ENCODE peak calls at places on chromosomes 2 and 18, in four cellular contexts. O, Z, H and W are unnamed samples.

GRCh38 chr2:221641181-221641871 is 69.2 kb upstream of the EPHA4 start:
- DNase-seq in O (no peak), Z (no peak), H (no peak), W (no peak)

GRCh38 chr2:54866868-54867267 is 143.4 kb downstream of the EML6 start:
- DNase-seq in O (no peak), Z (no peak), H (no peak), W (no peak)

GRCh38 chr2:38615237-38615636 is 12.5 kb upstream of the HNRNPLL start:
- DNase-seq in O (peak), Z (no peak), H (no peak), W (no peak)

GRCh38 chr18:40159141-40160017 is 1795.7 kb upstream of the PIK3C3 start:
- DNase-seq in O (no peak), Z (no peak), H (peak), W (peak)

GRCh38 chr2:24970483-24971299 is 1.1 kb downstream of the DNAJC27 start:
- DNase-seq in O (no peak), Z (no peak), H (peak), W (no peak)

GRCh38 chr2:55056024-55056521 is 5.8 kb upstream of the RTN4 start:
- DNase-seq in O (peak), Z (no peak), H (no peak), W (peak)

GRCh38 chr2:165877565-165878550 is 75.7 kb downstream of the TTC21B start:
- DNase-seq in O (no peak), Z (no peak), H (no peak), W (no peak)

GRCh38 chr2:54678719-54679118 is 44.7 kb upstream of the EML6 start:
- DNase-seq in O (no peak), Z (no peak), H (no peak), W (no peak)

GRCh38 chr2:24543252-24543651 is 52.2 kb downstream of the NCOA1 start:
- DNase-seq in O (no peak), Z (no peak), H (no peak), W (no peak)

GRCh38 chr2:176104338-176105077 is 2.6 kb upstream of the HOXD11 start:
- DNase-seq in O (no peak), Z (no peak), H (no peak), W (no peak)

GRCh38 chr2:138766464-138766863 is 13.7 kb downstream of the NXPH2 start:
- DNase-seq in O (no peak), Z (no peak), H (no peak), W (no peak)

GRCh38 chr2:58156780-58157179 is 84.3 kb downstream of the FANCL start:
- DNase-seq in O (no peak), Z (no peak), H (no peak), W (no peak)

GRCh38 chr2:193929131-193929530 is 1727.9 kb upstream of the SLC39A10 start:
- DNase-seq in O (no peak), Z (no peak), H (no peak), W (no peak)

GRCh38 chr18:60534539-60534938 is 162.0 kb upstream of the MC4R start:
- DNase-seq in O (no peak), Z (no peak), H (no peak), W (no peak)

GRCh38 chr2:220556658-220557057 is 929.2 kb downstream of the SLC4A3 start:
- DNase-seq in O (no peak), Z (no peak), H (no peak), W (no peak)

GRCh38 chr18:78642561-78643398 is 336.8 kb upstream of the SALL3 start:
- DNase-seq in O (no peak), Z (no peak), H (no peak), W (no peak)

GRCh38 chr18:42053188-42053781 is 98.3 kb downstream of the PIK3C3 start:
- DNase-seq in O (peak), Z (no peak), H (peak), W (peak)

GRCh38 chr2:189517847-189518535 is 62.6 kb downstream of the SLC40A1 start:
- DNase-seq in O (no peak), Z (no peak), H (no peak), W (no peak)

GRCh38 chr2:226873051-226873620 is 37.3 kb downstream of the RHBDD1 start:
- DNase-seq in O (no peak), Z (no peak), H (no peak), W (no peak)

GRCh38 chr2:16507655-16508054 is 158.0 kb downstream of the CYRIA start:
- DNase-seq in O (no peak), Z (no peak), H (no peak), W (no peak)

GRCh38 chr2:44939074-44940052 is 2.1 kb upstream of the SIX3 start:
- DNase-seq in O (no peak), Z (no peak), H (no peak), W (no peak)

GRCh38 chr2:239279508-239280295 is 121.1 kb downstream of the HDAC4 start:
- DNase-seq in O (no peak), Z (no peak), H (no peak), W (no peak)

GRCh38 chr2:169507698-169508097 is 1.8 kb upstream of the KLHL41 start:
- DNase-seq in O (no peak), Z (no peak), H (peak), W (no peak)

GRCh38 chr18:22563098-22563707 is 145.5 kb upstream of the CTAGE1 start:
- DNase-seq in O (peak), Z (no peak), H (peak), W (peak)

GRCh38 chr2:191544511-191545062 is 133.3 kb upstream of the NABP1 start:
- DNase-seq in O (no peak), Z (no peak), H (no peak), W (no peak)

GRCh38 chr2:17576802-17577201 is 36.3 kb downstream of the VSNL1 start:
- DNase-seq in O (no peak), Z (no peak), H (peak), W (no peak)

GRCh38 chr2:140085674-140086073 is 1305.5 kb upstream of the NXPH2 start:
- DNase-seq in O (no peak), Z (no peak), H (no peak), W (no peak)

GRCh38 chr2:212299943-212300342 is 238.7 kb downstream of the ERBB4 start:
- DNase-seq in O (no peak), Z (no peak), H (no peak), W (no peak)

GRCh38 chr2:240310201-240310600 is 125.3 kb upstream of the GPC1 start:
- DNase-seq in O (no peak), Z (no peak), H (no peak), W (no peak)

GRCh38 chr2:147082850-147083522 is 761.8 kb upstream of the ACVR2A start:
- DNase-seq in O (peak), Z (peak), H (peak), W (peak)

GRCh38 chr18:58087928-58088722 is 44.1 kb downstream of the NEDD4L start:
- DNase-seq in O (peak), Z (no peak), H (no peak), W (no peak)

GRCh38 chr2:202032841-202033316 is 776 bp upstream of the FZD7 start:
- DNase-seq in O (peak), Z (no peak), H (no peak), W (peak)

GRCh38 chr2:235799281-235799680 is 305.4 kb downstream of the AGAP1 start:
- DNase-seq in O (no peak), Z (no peak), H (no peak), W (no peak)

GRCh38 chr18:13423352-13423751 is 204.8 kb downstream of the LDLRAD4 start:
- DNase-seq in O (no peak), Z (no peak), H (no peak), W (no peak)

GRCh38 chr2:14988600-14988999 is 356.1 kb downstream of the LRATD1 start:
- DNase-seq in O (no peak), Z (no peak), H (no peak), W (no peak)

GRCh38 chr18:45208164-45208563 is 407.1 kb upstream of the SLC14A2 start:
- DNase-seq in O (no peak), Z (no peak), H (no peak), W (no peak)

GRCh38 chr2:232502513-232502900 is 14.9 kb upstream of the ECEL1 start:
- DNase-seq in O (no peak), Z (no peak), H (no peak), W (no peak)

GRCh38 chr2:135055182-135055786 is 3.2 kb downstream of the RAB3GAP1 start:
- DNase-seq in O (no peak), Z (no peak), H (no peak), W (no peak)

DNA sequence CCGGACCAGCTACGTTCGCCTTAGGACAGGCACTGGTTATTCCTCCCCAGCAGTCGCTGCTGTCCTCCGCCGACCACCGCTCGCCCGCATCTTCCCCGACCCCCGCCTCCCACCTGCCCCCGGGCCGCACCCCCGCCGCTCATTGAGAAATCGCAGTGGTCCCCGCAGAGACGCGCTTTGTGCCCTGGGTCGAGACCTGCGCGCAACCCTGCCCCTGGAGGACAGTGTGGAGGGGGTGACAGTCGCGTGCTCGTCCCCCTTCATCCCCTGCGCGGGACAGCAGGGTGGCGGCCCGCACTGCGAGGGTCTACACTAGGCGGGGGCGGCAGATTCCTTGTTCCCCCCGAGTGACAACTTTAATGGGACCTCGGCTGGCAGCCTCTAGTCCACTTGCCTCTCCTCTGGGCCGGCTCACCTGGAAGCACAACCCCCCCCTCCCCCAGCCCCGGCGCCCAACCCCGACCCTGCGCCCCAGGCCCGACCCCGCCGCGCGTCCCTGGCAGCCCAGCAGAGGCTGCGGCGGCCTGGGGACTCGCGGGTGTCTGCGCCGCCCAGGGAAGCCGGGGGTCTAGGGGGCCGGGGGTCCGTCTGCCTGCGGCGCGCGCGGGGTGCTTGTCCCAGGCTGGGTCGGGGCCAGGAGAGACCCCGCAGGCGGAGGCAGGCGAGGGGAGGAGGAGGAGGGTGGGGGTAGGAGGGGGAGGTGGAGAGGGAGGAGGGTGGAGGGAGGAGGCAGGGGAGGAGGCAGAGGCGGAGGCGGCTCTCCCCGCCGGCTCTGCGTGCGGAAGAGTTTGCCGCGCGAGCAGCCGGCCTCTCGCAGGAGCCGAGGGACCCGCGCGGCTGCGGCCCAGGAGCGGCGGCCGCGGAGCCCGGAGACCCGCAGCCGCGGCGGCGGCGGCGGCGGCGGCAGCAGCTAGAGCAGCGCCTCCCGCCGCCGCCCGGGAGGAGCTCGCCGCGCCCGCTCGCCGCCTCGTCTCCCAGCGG is at the start of gene NPAS2:
- DNase-seq in O (peak), Z (no peak), H (peak), W (no peak)
- TF ChIP-seq FOSL1 in O (no peak), Z (no peak), H (no peak), W (no peak)

GRCh38 chr18:23883277-23883790 is 131.2 kb upstream of the TTC39C start:
- DNase-seq in O (no peak), Z (no peak), H (peak), W (no peak)
- TF ChIP-seq FOSL1 in O (no peak), Z (no peak), H (no peak), W (no peak)

DNA sequence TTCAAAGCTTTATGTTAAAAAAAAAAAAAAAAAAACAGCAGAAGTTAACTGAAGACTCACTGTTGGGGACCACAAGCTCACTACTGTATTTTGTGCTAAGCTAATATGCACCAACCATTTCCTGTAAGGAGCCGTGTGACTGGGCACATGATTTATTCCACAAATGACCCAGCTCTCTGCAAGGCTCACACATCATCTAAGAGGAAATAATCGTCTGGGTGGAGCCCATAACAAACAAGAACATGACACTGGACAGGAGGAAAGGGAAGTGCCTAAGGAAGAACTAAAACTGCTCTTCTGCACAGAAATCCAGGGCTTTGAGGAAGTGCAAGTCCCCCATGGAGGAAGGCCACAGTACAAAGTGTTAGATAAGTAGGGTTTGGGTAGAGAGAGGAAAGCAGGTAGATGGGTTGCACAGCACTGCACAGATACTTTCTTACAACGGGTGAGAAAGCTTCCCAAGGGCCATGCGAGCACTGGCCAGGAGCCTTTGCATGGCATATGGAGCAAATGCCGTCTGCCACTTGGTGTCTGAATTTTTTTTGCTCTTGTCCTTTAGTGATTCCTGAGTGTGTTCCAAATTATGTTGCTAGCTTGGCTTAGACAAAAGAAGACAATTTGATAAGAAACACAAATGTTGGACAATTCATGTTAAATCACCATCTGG is 24.5 kb downstream of the NFE2L2 start:
- DNase-seq in O (no peak), Z (no peak), H (no peak), W (no peak)
- TF ChIP-seq FOSL1 in O (no peak), Z (no peak), H (no peak), W (no peak)

GRCh38 chr2:6080837-6081541 is 388.8 kb downstream of the SOX11 start:
- DNase-seq in O (no peak), Z (no peak), H (no peak), W (no peak)

GRCh38 chr2:6081542-6081872 is 389.3 kb downstream of the SOX11 start:
- DNase-seq in O (no peak), Z (no peak), H (no peak), W (no peak)

GRCh38 chr2:6083131-6083530 is 390.9 kb downstream of the SOX11 start:
- DNase-seq in O (no peak), Z (no peak), H (no peak), W (no peak)

GRCh38 chr2:6082619-6083018 is 390.4 kb downstream of the SOX11 start:
- DNase-seq in O (no peak), Z (no peak), H (no peak), W (no peak)

GRCh38 chr2:6081955-6082354 is 389.8 kb downstream of the SOX11 start:
- DNase-seq in O (no peak), Z (no peak), H (no peak), W (no peak)
- TF ChIP-seq FOSL1 in O (no peak), Z (no peak), H (no peak), W (no peak)

DNA sequence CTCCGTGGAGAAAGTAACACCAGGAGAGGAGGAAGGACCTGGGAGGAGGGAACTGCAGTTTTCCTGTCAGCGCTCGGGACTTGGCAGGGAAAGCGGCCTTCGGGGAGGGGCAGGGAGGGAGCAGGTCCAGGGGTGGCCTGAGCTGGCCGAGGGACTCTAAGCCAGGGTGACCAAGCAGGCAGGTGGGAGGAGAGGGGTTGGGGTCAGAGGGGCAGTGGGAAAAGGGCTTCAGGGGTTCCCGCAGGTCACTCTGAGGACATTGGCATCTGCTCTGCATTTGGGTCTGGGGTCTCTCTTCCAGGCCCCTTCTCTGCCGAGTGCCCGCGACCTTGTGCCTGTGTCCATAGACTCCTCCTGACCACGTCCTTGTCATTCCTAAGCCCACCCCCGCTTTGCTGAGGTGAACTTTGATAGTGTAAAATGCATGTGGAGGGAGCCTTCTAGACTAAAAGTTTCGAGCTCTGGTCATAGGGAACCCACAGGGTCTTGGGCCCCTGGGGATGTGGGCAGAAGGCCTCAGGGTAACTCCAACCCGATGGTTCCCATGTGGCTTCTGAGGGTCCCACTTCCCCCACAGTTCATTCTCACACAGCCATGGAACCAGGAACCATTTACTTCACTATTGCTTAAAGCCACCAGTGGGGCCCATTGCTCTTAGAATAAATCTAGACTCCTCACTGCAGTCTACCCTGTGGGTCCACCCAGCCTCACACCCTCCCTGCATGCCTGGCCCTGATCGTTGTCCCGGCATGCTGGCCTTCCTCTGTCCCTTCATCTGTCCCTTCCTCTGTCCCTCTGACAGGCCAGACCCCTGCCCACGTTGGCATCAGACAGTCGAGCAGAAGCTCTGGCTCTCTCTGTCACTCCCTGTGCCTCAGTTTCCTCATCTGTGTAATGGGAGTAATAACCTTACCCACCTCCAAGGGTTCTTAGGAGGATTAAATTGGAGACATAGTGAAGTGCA is 229.2 kb downstream of the SEPTIN10 start:
- DNase-seq in O (no peak), Z (no peak), H (no peak), W (no peak)
- TF ChIP-seq FOSL1 in O (no peak), Z (no peak), H (no peak), W (no peak)